ENCODE peak calls at places on chromosomes 3 and 15, in seven cellular contexts. One of them, this sample, is unnamed.

GRCh38 chr3:64150527-64151238 is 74.6 kb downstream of the PRICKLE2 start:
- DNase-seq in kidney epithelial cell: no peak
- DNase-seq in activated CD8-positive, alpha-beta memory T cell treated with anti-CD3 and anti-CD28 coated beads for 48 hours: no peak
- DNase-seq in LHCN-M2: no peak
- DNase-seq in KBM-7: no peak
- DNase-seq in HTR-8/SVneo: no peak
- DNase-seq in GM12864: no peak
- DNase-seq in this sample: no peak

GRCh38 chr3:53161345-53161819 is 373 bp downstream of the PRKCD start:
- DNase-seq in GM12864: no peak
- DNase-seq in KBM-7: peak
- DNase-seq in LHCN-M2: no peak
- DNase-seq in kidney epithelial cell: no peak
- DNase-seq in HTR-8/SVneo: no peak
- DNase-seq in activated CD8-positive, alpha-beta memory T cell treated with anti-CD3 and anti-CD28 coated beads for 48 hours: no peak
- DNase-seq in this sample: peak

GRCh38 chr3:149382518-149382917 is 5.1 kb upstream of the TM4SF1 start:
- DNase-seq in HTR-8/SVneo: no peak
- DNase-seq in kidney epithelial cell: no peak
- DNase-seq in GM12864: no peak
- DNase-seq in LHCN-M2: no peak
- DNase-seq in KBM-7: no peak
- DNase-seq in activated CD8-positive, alpha-beta memory T cell treated with anti-CD3 and anti-CD28 coated beads for 48 hours: no peak
- DNase-seq in this sample: no peak

GRCh38 chr3:160193644-160194192 is 31.5 kb upstream of the C3orf80 start:
- DNase-seq in KBM-7: no peak
- DNase-seq in HTR-8/SVneo: no peak
- DNase-seq in GM12864: no peak
- DNase-seq in kidney epithelial cell: no peak
- DNase-seq in activated CD8-positive, alpha-beta memory T cell treated with anti-CD3 and anti-CD28 coated beads for 48 hours: no peak
- DNase-seq in LHCN-M2: no peak
- DNase-seq in this sample: no peak

GRCh38 chr15:64044315-64045105 is 1.8 kb downstream of the DAPK2 start:
- DNase-seq in GM12864: peak
- DNase-seq in HTR-8/SVneo: no peak
- DNase-seq in KBM-7: peak
- DNase-seq in activated CD8-positive, alpha-beta memory T cell treated with anti-CD3 and anti-CD28 coated beads for 48 hours: no peak
- DNase-seq in LHCN-M2: no peak
- DNase-seq in kidney epithelial cell: no peak
- DNase-seq in this sample: peak

GRCh38 chr15:39828374-39828931 is 45.8 kb upstream of the FSIP1 start:
- DNase-seq in kidney epithelial cell: no peak
- DNase-seq in HTR-8/SVneo: no peak
- DNase-seq in KBM-7: no peak
- DNase-seq in LHCN-M2: peak
- DNase-seq in activated CD8-positive, alpha-beta memory T cell treated with anti-CD3 and anti-CD28 coated beads for 48 hours: no peak
- DNase-seq in GM12864: no peak
- DNase-seq in this sample: no peak

GRCh38 chr3:58217209-58217811 is 6.5 kb upstream of the DNASE1L3 start:
- DNase-seq in activated CD8-positive, alpha-beta memory T cell treated with anti-CD3 and anti-CD28 coated beads for 48 hours: peak
- DNase-seq in kidney epithelial cell: no peak
- DNase-seq in LHCN-M2: peak
- DNase-seq in KBM-7: peak
- DNase-seq in GM12864: no peak
- DNase-seq in HTR-8/SVneo: peak
- DNase-seq in this sample: no peak

GRCh38 chr3:148863814-148864213 is 1.3 kb upstream of the CPA3 start:
- DNase-seq in LHCN-M2: no peak
- DNase-seq in GM12864: no peak
- DNase-seq in kidney epithelial cell: no peak
- DNase-seq in KBM-7: no peak
- DNase-seq in HTR-8/SVneo: no peak
- DNase-seq in activated CD8-positive, alpha-beta memory T cell treated with anti-CD3 and anti-CD28 coated beads for 48 hours: no peak
- DNase-seq in this sample: no peak

GRCh38 chr3:187747506-187747905 is 2.2 kb upstream of the BCL6 start:
- DNase-seq in kidney epithelial cell: no peak
- DNase-seq in LHCN-M2: no peak
- DNase-seq in HTR-8/SVneo: no peak
- DNase-seq in GM12864: no peak
- DNase-seq in activated CD8-positive, alpha-beta memory T cell treated with anti-CD3 and anti-CD28 coated beads for 48 hours: no peak
- DNase-seq in KBM-7: no peak
- DNase-seq in this sample: no peak

This sample was measured in GM13977.